ENCODE peak calls at places on chromosomes 3 and 15, in eight cellular contexts. X, D, C, W, R, N, M and Y are unnamed samples.

GRCh38 chr3:36648241-36649034 is 115.9 kb downstream of the DCLK3 start:
- DNase-seq in X (no peak), D (no peak), C (no peak), W (peak; percentile 6), R (no peak), N (no peak), M (no peak), Y (no peak)

GRCh38 chr15:44646460-44646859 is 17.0 kb downstream of the SPG11 start:
- DNase-seq in X (no peak), D (no peak), C (no peak), W (no peak), R (no peak), N (no peak), M (no peak), Y (no peak)

GRCh38 chr15:72173864-72174550 is 23.6 kb downstream of the GRAMD2A start:
- DNase-seq in X (no peak), D (no peak), C (no peak), W (no peak), R (no peak), N (no peak), M (no peak), Y (no peak)

GRCh38 chr3:123489400-123490004 is 40.6 kb upstream of the ADCY5 start:
- DNase-seq in X (peak; percentile 14), D (peak; percentile 83), C (peak; percentile 78), W (peak; percentile 54), R (peak; percentile 12), N (peak; percentile 54), M (peak; percentile 68), Y (peak; percentile 2)

GRCh38 chr3:32307591-32307990 is 69.1 kb downstream of the CMTM8 start:
- DNase-seq in X (no peak), D (no peak), C (no peak), W (no peak), R (no peak), N (no peak), M (no peak), Y (no peak)

GRCh38 chr3:14698601-14699244 is 23.8 kb downstream of the C3orf20 start:
- DNase-seq in X (no peak), D (no peak), C (no peak), W (no peak), R (no peak), N (no peak), M (peak; percentile 9), Y (no peak)

GRCh38 chr3:141996437-141996836 is 120.0 kb downstream of the ATP1B3 start:
- DNase-seq in X (no peak), D (no peak), C (no peak), W (no peak), R (no peak), N (no peak), M (no peak), Y (no peak)

GRCh38 chr15:58336161-58336560 is 95.6 kb upstream of the LIPC start:
- DNase-seq in X (no peak), D (no peak), C (no peak), W (no peak), R (no peak), N (no peak), M (no peak), Y (no peak)

GRCh38 chr3:13192471-13193213 is 119.4 kb upstream of the IQSEC1 start:
- DNase-seq in X (no peak), D (peak; percentile 69), C (no peak), W (peak; percentile 24), R (no peak), N (no peak), M (no peak), Y (no peak)

GRCh38 chr3:105359098-105359762 is 7.5 kb upstream of the ALCAM start:
- DNase-seq in X (no peak), D (no peak), C (no peak), W (peak; percentile 72), R (no peak), N (no peak), M (no peak), Y (no peak)

GRCh38 chr3:180036092-180036677 is 552 bp downstream of the PEX5L start:
- DNase-seq in X (no peak), D (no peak), C (no peak), W (no peak), R (no peak), N (no peak), M (peak; percentile 65), Y (no peak)

GRCh38 chr3:106114848-106115247 is 246.0 kb upstream of the CBLB start:
- DNase-seq in X (no peak), D (no peak), C (no peak), W (no peak), R (no peak), N (no peak), M (no peak), Y (no peak)